ENCODE peak calls at places on chromosomes 12 and 14, in four cellular contexts. U is left ventricle myocardium inferior, D is GM23338, H is adrenal gland. B is an unnamed sample.
A peak's percentile ranks its signal among the peaks of the same experiment; 100 is the strongest.

GRCh38 chr14:87712386-87713113 is 280.4 kb downstream of the GALC start:
- DNase-seq in U (no peak), D (peak; percentile 8), H (no peak), B (no peak)

GRCh38 chr12:42921741-42922511 is 332.4 kb upstream of the PRICKLE1 start:
- DNase-seq in U (no peak), D (no peak), H (no peak), B (no peak)

GRCh38 chr12:73220951-73221350 is 948.8 kb downstream of the TRHDE start:
- DNase-seq in U (no peak), D (no peak), H (no peak), B (no peak)

GRCh38 chr14:37420622-37421021 is 174.4 kb downstream of the FOXA1 start:
- DNase-seq in U (no peak), D (no peak), H (no peak), B (no peak)

GRCh38 chr12:7188557-7189397 is 709 bp upstream of the PEX5 start:
- DNase-seq in U (peak; percentile 59), D (peak; percentile 91), H (peak; percentile 82), B (no peak)

GRCh38 chr12:71594214-71594948 is 69.3 kb downstream of the ZFC3H1 start:
- DNase-seq in U (no peak), D (no peak), H (no peak), B (no peak)

GRCh38 chr14:54918427-54918826 is 15.8 kb upstream of the GCH1 start:
- DNase-seq in U (no peak), D (no peak), H (no peak), B (no peak)

GRCh38 chr12:70245458-70245857 is 2.2 kb downstream of the CNOT2 start:
- DNase-seq in U (no peak), D (no peak), H (no peak), B (no peak)

GRCh38 chr12:115438314-115438713 is 754.3 kb upstream of the TBX3 start:
- DNase-seq in U (no peak), D (no peak), H (no peak), B (no peak)

GRCh38 chr14:20614038-20614840 is 23.1 kb upstream of the RNASE12 start:
- DNase-seq in U (no peak), D (no peak), H (peak; percentile 18), B (peak; percentile 54)

GRCh38 chr12:96907681-96908163 is 665 bp downstream of the NEDD1 start:
- DNase-seq in U (no peak), D (peak; percentile 56), H (peak; percentile 14), B (no peak)

GRCh38 chr12:8834230-8834629 is 11.8 kb downstream of the A2ML1 start:
- DNase-seq in U (no peak), D (no peak), H (no peak), B (no peak)

GRCh38 chr12:98399532-98399931 is 115.9 kb upstream of the TMPO start:
- DNase-seq in U (no peak), D (peak; percentile 58), H (no peak), B (no peak)

GRCh38 chr14:95858893-95859292 is 17.7 kb upstream of the TUNAR start:
- DNase-seq in U (no peak), D (no peak), H (no peak), B (no peak)

GRCh38 chr12:68839183-68840147 is 31.5 kb downstream of the MDM2 start:
- DNase-seq in U (no peak), D (no peak), H (no peak), B (no peak)
- H3K36me3 ChIP-seq in U (peaks cover 90% of the 10 kb centered on the region), D (peaks cover 76% of the 10 kb centered on the region), H (peaks cover 77% of the 10 kb centered on the region), B (peaks cover 98% of the 10 kb centered on the region)

GRCh38 chr12:359091-359490 is 30.0 kb downstream of the KDM5A start:
- DNase-seq in U (no peak), D (no peak), H (no peak), B (no peak)

DNA sequence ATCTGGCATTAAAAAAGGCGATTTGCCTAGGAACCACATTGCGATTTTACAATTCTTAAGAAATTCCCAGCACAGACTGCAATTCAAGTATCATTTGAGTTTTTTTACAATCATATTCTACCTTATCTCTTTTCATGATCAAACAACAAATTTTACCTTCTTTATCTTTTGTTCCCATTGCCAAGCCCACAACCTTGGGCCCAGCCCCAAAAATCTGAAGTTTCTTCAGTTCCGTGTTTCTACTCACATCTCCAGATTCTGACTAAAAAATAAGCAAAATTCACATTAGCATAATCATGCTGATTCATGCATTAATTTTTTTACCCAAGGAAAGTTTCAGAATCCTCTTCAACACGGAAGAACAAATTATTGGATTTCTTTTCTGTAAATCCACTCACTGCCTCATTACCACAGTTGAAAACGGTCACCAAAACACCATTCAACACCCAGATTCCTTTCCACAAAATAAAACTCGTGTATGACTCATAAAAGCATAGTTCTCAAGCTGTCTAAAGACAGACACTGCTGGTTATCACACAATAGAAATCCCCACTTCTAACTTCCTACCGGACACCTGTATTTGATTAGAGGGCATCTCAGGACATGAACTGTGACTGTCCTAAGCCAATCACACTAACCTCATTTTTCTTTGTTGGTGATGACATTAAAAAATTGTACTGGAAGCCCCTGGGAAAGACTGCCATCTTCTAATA is 32.7 kb downstream of the KDM5A start:
- DNase-seq in U (no peak), D (no peak), H (peak; percentile 77), B (no peak)
- H3K27ac ChIP-seq in U (no peak overlapping the region), D (no peak overlapping the region), H (peak overlapping the region; percentile 18), B (no peak overlapping the region)

DNA sequence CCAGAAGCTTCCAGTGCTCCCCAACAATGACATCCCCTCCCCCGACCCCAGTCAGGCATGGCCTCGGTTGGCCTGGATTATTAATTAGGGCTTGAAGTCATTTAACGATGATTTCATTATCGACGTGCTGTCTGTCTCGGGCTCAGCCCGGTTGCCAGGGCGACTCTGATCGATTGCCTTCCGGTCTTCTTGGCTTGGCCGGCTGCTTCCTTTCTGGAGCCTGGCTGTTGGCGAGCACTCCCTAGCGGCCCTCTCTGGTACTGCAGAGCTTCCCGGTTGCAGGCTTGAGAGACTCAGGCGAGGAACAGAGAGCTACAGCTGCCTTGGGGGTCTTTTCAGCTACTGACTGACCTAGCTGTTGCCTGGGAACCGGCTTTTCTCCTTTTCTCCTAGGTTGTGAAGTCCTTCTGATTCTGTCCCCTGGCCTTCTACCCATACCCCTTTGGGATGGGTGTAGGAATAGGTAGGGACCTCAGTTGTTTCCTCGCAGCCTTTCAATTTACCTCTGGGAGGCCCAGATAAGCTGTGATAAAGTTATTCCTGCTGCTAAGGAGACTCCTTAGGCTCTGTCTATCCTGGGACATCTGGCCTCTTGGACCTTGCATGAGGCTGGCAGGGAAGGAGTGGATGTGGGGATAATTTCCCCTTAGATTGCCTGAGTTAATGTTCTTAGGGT is 5.5 kb upstream of the CISTR start:
- DNase-seq in U (peak; percentile 80), D (peak; percentile 96), H (peak; percentile 84), B (no peak)
- H3K4me1 ChIP-seq in U (peaks cover 21% of the 10 kb centered on the region), D (peaks cover 46% of the 10 kb centered on the region), H (peaks cover 4% of the 10 kb centered on the region), B (no peaks in the 10 kb centered on the region)

DNA sequence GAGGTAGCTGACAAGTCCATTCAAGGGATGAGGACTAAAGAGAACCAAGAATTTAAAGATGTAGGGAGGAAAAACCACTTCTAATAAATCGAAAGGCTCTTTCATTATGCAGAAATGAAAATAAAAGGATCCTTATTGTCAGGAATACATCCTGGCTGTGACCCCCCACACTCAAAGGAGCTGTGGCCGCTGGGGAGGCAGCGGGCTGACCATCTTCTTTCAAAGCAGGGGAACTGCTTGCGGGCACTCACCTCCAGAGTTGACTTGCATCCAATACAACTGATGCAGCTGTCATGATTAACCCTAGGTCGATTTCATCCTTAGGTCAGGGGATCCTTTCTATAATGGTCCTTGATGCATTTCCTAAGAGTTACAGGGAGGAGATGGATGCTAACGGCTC is 35.3 kb downstream of the TRAFD1 start:
- DNase-seq in U (no peak), D (no peak), H (no peak), B (no peak)
- H3K36me3 ChIP-seq in U (peaks cover 78% of the 10 kb centered on the region), D (peaks cover 5% of the 10 kb centered on the region), H (peaks cover 39% of the 10 kb centered on the region), B (no peaks in the 10 kb centered on the region)

DNA sequence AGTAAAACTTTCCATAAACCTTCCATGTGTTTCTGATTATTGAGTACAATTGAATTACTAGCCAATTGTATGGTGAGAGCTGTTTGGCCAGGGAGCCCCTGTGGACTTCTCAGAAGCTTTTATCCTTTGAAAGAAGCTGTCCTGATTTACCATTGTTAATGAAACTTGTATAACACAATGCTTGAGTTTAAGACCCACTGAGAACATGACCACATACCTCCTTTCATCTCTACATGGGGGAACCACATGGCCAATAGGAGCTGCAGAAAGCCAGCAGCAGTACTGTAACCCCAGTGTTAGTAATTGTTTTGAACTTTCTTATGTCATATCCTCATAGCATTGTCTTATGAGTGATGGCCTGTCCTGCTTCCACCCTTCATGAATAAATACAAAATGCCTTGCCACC is 815.5 kb downstream of the NRXN3 start:
- DNase-seq in U (no peak), D (peak; percentile 63), H (no peak), B (no peak)
- H3K27ac ChIP-seq in U (no peak overlapping the region), D (no peak overlapping the region), H (no peak overlapping the region), B (no peak overlapping the region)

GRCh38 chr12:106317406-106318082 is 15.0 kb downstream of the TCP11L2 start:
- DNase-seq in U (no peak), D (no peak), H (peak; percentile 60), B (no peak)
- H3K4me1 ChIP-seq in U (peaks cover 67% of the 10 kb centered on the region), D (no peaks in the 10 kb centered on the region), H (peaks cover 5% of the 10 kb centered on the region), B (peaks cover 3% of the 10 kb centered on the region)

GRCh38 chr12:52824741-52825410 is 9.2 kb downstream of the KRT79 start:
- DNase-seq in U (no peak), D (no peak), H (no peak), B (no peak)

GRCh38 chr12:52821826-52822660 is 8.1 kb upstream of the KRT4 start:
- DNase-seq in U (no peak), D (no peak), H (no peak), B (no peak)

GRCh38 chr12:52823761-52824450 is 10.0 kb upstream of the KRT4 start:
- DNase-seq in U (no peak), D (no peak), H (no peak), B (no peak)

GRCh38 chr12:52821071-52821730 is 7.3 kb upstream of the KRT4 start:
- DNase-seq in U (no peak), D (no peak), H (no peak), B (no peak)

GRCh38 chr12:52822771-52823510 is 9.0 kb upstream of the KRT4 start:
- DNase-seq in U (no peak), D (no peak), H (no peak), B (no peak)
- H3K36me3 ChIP-seq in U (no peaks in the 10 kb centered on the region), D (no peaks in the 10 kb centered on the region), H (no peaks in the 10 kb centered on the region), B (no peaks in the 10 kb centered on the region)

GRCh38 chr12:56213878-56214277 is 7.8 kb downstream of the RNF41 start:
- DNase-seq in U (no peak), D (no peak), H (no peak), B (no peak)
- H3K27ac ChIP-seq in U (no peak overlapping the region), D (no peak overlapping the region), H (no peak overlapping the region), B (no peak overlapping the region)